ENCODE peak calls at places on chromosomes 2 and 18, in six cellular contexts. K is H1, B is HCT116, E is HepG2, J is K562, T is GM12878. L is an unnamed sample.

GRCh38 chr2:234754126-234754525 is 197.7 kb upstream of the SH3BP4 start:
- DNase-seq in K (no peak), B (no peak), E (no peak), J (no peak), T (no peak), L (no peak)

GRCh38 chr2:182072861-182073260 is 87.2 kb downstream of the PPP1R1C start:
- DNase-seq in K (no peak), B (no peak), E (no peak), J (no peak), T (no peak), L (no peak)

GRCh38 chr2:40095003-40095402 is 315.9 kb upstream of the THUMPD2 start:
- DNase-seq in K (no peak), B (no peak), E (no peak), J (no peak), T (no peak), L (no peak)

GRCh38 chr2:128485761-128486639 is 167.3 kb upstream of the HS6ST1 start:
- DNase-seq in K (no peak), B (no peak), E (no peak), J (no peak), T (no peak), L (no peak)

GRCh38 chr2:186962085-186962747 is 113.2 kb upstream of the ZSWIM2 start:
- DNase-seq in K (no peak), B (no peak), E (no peak), J (no peak), T (no peak), L (no peak)

GRCh38 chr2:26363323-26363722 is 16.7 kb upstream of the ADGRF3 start:
- DNase-seq in K (no peak), B (no peak), E (peak; percentile 64), J (no peak), T (no peak), L (no peak)

GRCh38 chr2:68458962-68459361 is 8.1 kb downstream of the FBXO48 start:
- DNase-seq in K (no peak), B (no peak), E (no peak), J (no peak), T (no peak), L (no peak)

GRCh38 chr2:104572856-104573255 is 281.1 kb upstream of the POU3F3 start:
- DNase-seq in K (no peak), B (no peak), E (no peak), J (no peak), T (no peak), L (no peak)

GRCh38 chr18:3379685-3380084 is 70.3 kb upstream of the TGIF1 start:
- DNase-seq in K (no peak), B (no peak), E (no peak), J (no peak), T (no peak), L (no peak)

GRCh38 chr2:98484121-98484557 is 39.5 kb downstream of the INPP4A start:
- DNase-seq in K (no peak), B (no peak), E (peak; percentile 80), J (no peak), T (no peak), L (no peak)

GRCh38 chr2:43796206-43796605 is 22.4 kb downstream of the DYNC2LI1 start:
- DNase-seq in K (no peak), B (no peak), E (no peak), J (no peak), T (no peak), L (no peak)

GRCh38 chr18:79570266-79571201 is 109.1 kb upstream of the CTDP1 start:
- DNase-seq in K (no peak), B (peak; percentile 73), E (no peak), J (no peak), T (no peak), L (no peak)

GRCh38 chr18:382423-382984 is 114.7 kb upstream of the THOC1 start:
- DNase-seq in K (no peak), B (no peak), E (no peak), J (no peak), T (no peak), L (no peak)

GRCh38 chr2:25740810-25741381 is 67.5 kb upstream of the DTNB start:
- DNase-seq in K (no peak), B (no peak), E (no peak), J (no peak), T (no peak), L (peak; percentile 46)

GRCh38 chr2:27833931-27834330 is 56.3 kb downstream of the RBKS start:
- DNase-seq in K (no peak), B (no peak), E (no peak), J (no peak), T (no peak), L (peak; percentile 11)

GRCh38 chr2:230666885-230667712 is 45.5 kb upstream of the CAB39 start:
- DNase-seq in K (peak; percentile 17), B (no peak), E (no peak), J (peak; percentile 55), T (no peak), L (peak; percentile 25)
- H3K4me1 ChIP-seq in K (peaks cover 7% of the 10 kb centered on the region), B (peaks cover 62% of the 10 kb centered on the region), E (peaks cover 11% of the 10 kb centered on the region), J (peaks cover 37% of the 10 kb centered on the region), T (peaks cover 85% of the 10 kb centered on the region), L (peaks cover 25% of the 10 kb centered on the region)

GRCh38 chr2:146079216-146079615 is 1559.3 kb upstream of the ZEB2 start:
- DNase-seq in K (no peak), B (no peak), E (no peak), J (no peak), T (no peak), L (no peak)
- TF ChIP-seq ZNF274 in K (no peak), B (no peak), E (no peak), J (no peak), T (no peak), L (no peak)

DNA sequence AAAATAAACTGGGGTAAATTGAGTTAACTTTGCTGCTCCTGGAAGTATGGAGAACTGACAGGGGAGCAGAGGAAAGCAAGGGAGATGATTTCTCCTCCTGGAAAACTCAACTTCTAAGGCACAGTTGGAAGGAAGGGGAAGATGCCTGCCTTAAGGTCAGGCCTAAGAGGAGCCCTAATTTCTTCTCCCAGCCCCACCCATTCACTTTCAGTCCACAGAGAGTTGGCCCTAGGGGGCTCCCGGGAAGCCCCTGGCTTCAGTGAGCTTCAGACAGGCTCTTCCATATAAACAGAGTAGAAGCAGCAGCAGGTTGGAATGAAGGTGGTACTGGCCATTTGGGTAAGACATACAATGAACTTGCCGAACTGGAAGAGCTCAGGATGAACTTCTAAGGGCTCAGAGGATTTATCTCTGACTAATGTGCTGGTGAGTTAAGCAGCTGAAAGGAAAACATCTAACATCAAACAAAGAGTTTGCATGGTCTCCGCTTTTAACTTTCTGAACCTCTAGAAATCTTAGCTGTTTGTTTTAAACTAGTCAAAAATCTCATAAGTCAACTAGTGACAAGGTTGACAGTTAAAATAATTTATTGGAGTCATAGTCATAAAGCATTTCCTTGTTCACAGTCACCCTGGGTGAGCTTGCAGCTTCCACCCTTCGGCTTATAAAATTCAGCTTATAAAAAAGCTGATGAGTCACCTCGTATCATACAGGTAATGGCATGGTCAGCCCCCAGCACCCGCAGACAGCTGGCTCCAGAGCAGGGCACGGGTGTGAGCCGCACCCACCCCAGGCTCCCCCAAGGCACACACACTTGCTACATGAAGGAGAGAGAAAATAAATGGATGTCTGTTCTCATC is 9.8 kb downstream of the MALL start:
- DNase-seq in K (no peak), B (peak; percentile 97), E (peak; percentile 45), J (no peak), T (no peak), L (no peak)
- H3K9me3 ChIP-seq in K (peaks cover 7% of the 10 kb centered on the region), B (no peaks in the 10 kb centered on the region), E (no peaks in the 10 kb centered on the region), J (no peaks in the 10 kb centered on the region), T (no peaks in the 10 kb centered on the region), L (peaks cover 14% of the 10 kb centered on the region)

DNA sequence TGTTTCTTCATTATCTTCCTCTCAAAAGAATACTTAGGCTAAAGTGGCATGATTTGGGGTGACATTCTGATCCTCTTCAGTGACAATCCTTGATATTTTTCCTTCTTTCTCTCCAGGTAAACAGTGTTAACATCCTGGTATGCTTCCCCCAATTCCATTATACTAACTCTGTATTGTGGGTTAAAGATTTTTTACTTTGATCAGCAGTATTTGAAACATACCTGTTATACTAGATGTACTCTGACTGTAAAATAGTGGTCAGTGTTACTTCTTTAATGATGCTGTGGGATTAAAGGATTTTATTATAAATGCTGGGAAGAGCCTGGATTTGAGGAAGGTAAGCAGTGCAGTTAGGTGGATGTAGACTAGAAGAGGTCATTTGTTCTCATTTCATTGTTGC is 48.8 kb downstream of the MSH2 start:
- DNase-seq in K (no peak), B (no peak), E (no peak), J (no peak), T (no peak), L (no peak)
- H3K4me1 ChIP-seq in K (no peaks in the 10 kb centered on the region), B (no peaks in the 10 kb centered on the region), E (no peaks in the 10 kb centered on the region), J (no peaks in the 10 kb centered on the region), T (no peaks in the 10 kb centered on the region), L (no peaks in the 10 kb centered on the region)

GRCh38 chr2:96137611-96138129 is 632 bp downstream of the ASTL start:
- DNase-seq in K (no peak), B (no peak), E (no peak), J (no peak), T (no peak), L (no peak)

GRCh38 chr2:96136123-96136720 is 2.1 kb downstream of the ASTL start:
- DNase-seq in K (no peak), B (no peak), E (no peak), J (no peak), T (no peak), L (no peak)

GRCh38 chr2:96140941-96141623 is 2.8 kb upstream of the ASTL start:
- DNase-seq in K (no peak), B (no peak), E (no peak), J (no peak), T (no peak), L (no peak)

GRCh38 chr2:96139181-96139758 is 968 bp upstream of the ASTL start:
- DNase-seq in K (no peak), B (no peak), E (no peak), J (no peak), T (no peak), L (no peak)

GRCh38 chr2:96138146-96139145 is at the start of gene ASTL:
- DNase-seq in K (peak; percentile 85), B (no peak), E (peak; percentile 56), J (peak; percentile 70), T (no peak), L (no peak)
- TF ChIP-seq ZNF274 in K (no peak), B (no peak), E (no peak), J (no peak), T (no peak), L (no peak)

DNA sequence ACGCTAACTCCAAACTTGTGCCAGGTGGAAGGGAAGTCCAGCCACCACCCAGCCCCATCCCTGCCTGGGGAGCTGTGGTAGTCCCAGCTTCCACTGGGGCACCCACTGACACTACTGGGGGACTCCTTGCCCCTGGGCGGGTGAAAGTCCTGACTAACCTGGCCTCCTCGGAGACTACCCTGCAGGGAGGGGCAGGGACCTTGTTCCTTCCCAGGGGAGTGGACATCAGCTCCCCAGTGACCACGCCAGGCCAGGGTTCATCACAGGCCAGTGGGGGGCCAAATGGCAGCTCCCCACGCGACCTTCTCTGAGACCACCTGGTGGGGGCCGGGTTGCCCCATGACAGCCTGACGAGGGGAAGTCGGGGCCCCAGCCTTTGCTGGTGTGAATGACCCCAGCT is 420.0 kb upstream of the SALL3 start:
- DNase-seq in K (no peak), B (no peak), E (no peak), J (no peak), T (no peak), L (no peak)
- H3K9me3 ChIP-seq in K (peaks cover 17% of the 10 kb centered on the region), B (peaks cover 11% of the 10 kb centered on the region), E (peaks cover 5% of the 10 kb centered on the region), J (no peaks in the 10 kb centered on the region), T (no peaks in the 10 kb centered on the region), L (peaks cover 7% of the 10 kb centered on the region)

GRCh38 chr2:29688429-29688828 is 233.0 kb downstream of the ALK start:
- DNase-seq in K (no peak), B (no peak), E (no peak), J (no peak), T (no peak), L (no peak)
- H3K4me1 ChIP-seq in K (no peaks in the 10 kb centered on the region), B (no peaks in the 10 kb centered on the region), E (no peaks in the 10 kb centered on the region), J (no peaks in the 10 kb centered on the region), T (no peaks in the 10 kb centered on the region), L (no peaks in the 10 kb centered on the region)

L was measured in NT2/D1.